ENCODE peak calls at places on chromosomes 4 and X, in five cellular contexts. One of them, this sample, is unnamed.

GRCh38 chrX:1468250-1468772 is 15.6 kb upstream of the ASMTL start:
- DNase-seq in AG09309: peak; percentile 31
- DNase-seq in endothelial cell: no peak
- DNase-seq in prostate gland: no peak
- DNase-seq in Peyer's patch: peak; percentile 46
- DNase-seq in this sample: peak; percentile 71

GRCh38 chr4:104964387-104965175 is 182.1 kb upstream of the TET2 start:
- DNase-seq in prostate gland: no peak
- DNase-seq in AG09309: no peak
- DNase-seq in Peyer's patch: no peak
- DNase-seq in endothelial cell: no peak
- DNase-seq in this sample: no peak

GRCh38 chr4:149574973-149575372 is 240.7 kb downstream of the IQCM start:
- DNase-seq in Peyer's patch: no peak
- DNase-seq in prostate gland: no peak
- DNase-seq in endothelial cell: no peak
- DNase-seq in AG09309: no peak
- DNase-seq in this sample: no peak

GRCh38 chrX:130024127-130024526 is 41.7 kb downstream of the BCORL1 start:
- DNase-seq in prostate gland: peak; percentile 50
- DNase-seq in AG09309: no peak
- DNase-seq in Peyer's patch: peak; percentile 75
- DNase-seq in endothelial cell: peak; percentile 53
- DNase-seq in this sample: peak; percentile 64

GRCh38 chr4:138522366-138522765 is 280.2 kb upstream of the SLC7A11 start:
- DNase-seq in endothelial cell: peak; percentile 11
- DNase-seq in AG09309: no peak
- DNase-seq in prostate gland: no peak
- DNase-seq in Peyer's patch: no peak
- DNase-seq in this sample: no peak

GRCh38 chr4:8400641-8401325 is 39.7 kb downstream of the ACOX3 start:
- DNase-seq in prostate gland: no peak
- DNase-seq in Peyer's patch: no peak
- DNase-seq in AG09309: no peak
- DNase-seq in endothelial cell: no peak
- DNase-seq in this sample: no peak

GRCh38 chr4:27278615-27279014 is 418.0 kb downstream of the STIM2 start:
- DNase-seq in Peyer's patch: no peak
- DNase-seq in endothelial cell: peak; percentile 63
- DNase-seq in AG09309: peak; percentile 10
- DNase-seq in prostate gland: no peak
- DNase-seq in this sample: no peak

GRCh38 chrX:41167888-41168287 is 82.6 kb downstream of the USP9X start:
- DNase-seq in Peyer's patch: no peak
- DNase-seq in endothelial cell: no peak
- DNase-seq in AG09309: no peak
- DNase-seq in prostate gland: no peak
- DNase-seq in this sample: no peak

GRCh38 chr4:139603576-139604387 is 47.8 kb upstream of the SETD7 start:
- DNase-seq in Peyer's patch: no peak
- DNase-seq in prostate gland: peak; percentile 43
- DNase-seq in AG09309: no peak
- DNase-seq in endothelial cell: peak; percentile 66
- DNase-seq in this sample: no peak
- TF ChIP-seq CTCF in Peyer's patch: peak; percentile 71
- TF ChIP-seq CTCF in prostate gland: peak; percentile 62
- TF ChIP-seq CTCF in AG09309: peak; percentile 69
- TF ChIP-seq CTCF in endothelial cell: peak; percentile 51
- TF ChIP-seq CTCF in this sample: no peak

GRCh38 chrX:53476371-53476770 is 42.2 kb upstream of the HSD17B10 start:
- DNase-seq in AG09309: peak; percentile 41
- DNase-seq in endothelial cell: no peak
- DNase-seq in Peyer's patch: no peak
- DNase-seq in prostate gland: no peak
- DNase-seq in this sample: no peak

GRCh38 chrX:53483838-53484420 is 49.8 kb upstream of the HSD17B10 start:
- DNase-seq in AG09309: peak; percentile 46
- DNase-seq in prostate gland: no peak
- DNase-seq in endothelial cell: no peak
- DNase-seq in Peyer's patch: no peak
- DNase-seq in this sample: no peak

GRCh38 chrX:53479295-53479694 is 45.1 kb upstream of the HSD17B10 start:
- DNase-seq in AG09309: no peak
- DNase-seq in prostate gland: no peak
- DNase-seq in endothelial cell: no peak
- DNase-seq in Peyer's patch: no peak
- DNase-seq in this sample: no peak

GRCh38 chrX:53481816-53482485 is 47.8 kb upstream of the HSD17B10 start:
- DNase-seq in prostate gland: peak; percentile 48
- DNase-seq in Peyer's patch: peak; percentile 43
- DNase-seq in endothelial cell: peak; percentile 47
- DNase-seq in AG09309: peak; percentile 25
- DNase-seq in this sample: peak; percentile 12

GRCh38 chrX:53481093-53481492 is 46.9 kb upstream of the HSD17B10 start:
- DNase-seq in Peyer's patch: no peak
- DNase-seq in AG09309: no peak
- DNase-seq in prostate gland: no peak
- DNase-seq in endothelial cell: peak; percentile 12
- DNase-seq in this sample: no peak
- TF ChIP-seq CTCF in Peyer's patch: peak; percentile 11
- TF ChIP-seq CTCF in AG09309: peak; percentile 48
- TF ChIP-seq CTCF in prostate gland: no peak
- TF ChIP-seq CTCF in endothelial cell: no peak
- TF ChIP-seq CTCF in this sample: no peak

GRCh38 chrX:19810809-19811208 is 76.6 kb downstream of the SH3KBP1 start:
- DNase-seq in Peyer's patch: no peak
- DNase-seq in endothelial cell: no peak
- DNase-seq in AG09309: no peak
- DNase-seq in prostate gland: no peak
- DNase-seq in this sample: no peak

GRCh38 chrX:19805054-19805690 is 82.2 kb downstream of the SH3KBP1 start:
- DNase-seq in prostate gland: no peak
- DNase-seq in endothelial cell: no peak
- DNase-seq in Peyer's patch: no peak
- DNase-seq in AG09309: no peak
- DNase-seq in this sample: no peak

GRCh38 chrX:19804168-19804567 is 83.2 kb downstream of the SH3KBP1 start:
- DNase-seq in endothelial cell: no peak
- DNase-seq in Peyer's patch: no peak
- DNase-seq in AG09309: no peak
- DNase-seq in prostate gland: no peak
- DNase-seq in this sample: no peak

GRCh38 chrX:19810370-19810769 is 77.0 kb downstream of the SH3KBP1 start:
- DNase-seq in AG09309: no peak
- DNase-seq in endothelial cell: no peak
- DNase-seq in prostate gland: no peak
- DNase-seq in Peyer's patch: no peak
- DNase-seq in this sample: no peak

DNA sequence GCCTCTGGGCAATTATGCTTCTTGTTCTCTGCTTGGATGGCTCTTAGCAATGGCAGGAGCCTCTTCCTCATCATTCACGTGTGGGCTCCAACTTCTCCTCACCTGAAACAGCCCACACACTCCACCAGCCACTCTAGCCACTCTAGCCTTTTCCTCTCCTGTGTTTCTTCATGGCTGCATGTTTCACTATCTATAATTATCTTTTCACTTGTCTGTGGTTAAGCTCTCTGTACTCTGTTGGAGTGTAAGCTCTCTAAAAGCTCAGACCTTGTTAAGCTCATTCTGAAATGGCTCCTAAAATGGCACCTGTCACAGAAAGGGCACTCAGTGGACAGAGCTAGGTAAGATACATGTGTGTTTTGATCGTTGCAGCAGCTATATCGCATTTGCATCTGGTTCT is 80.0 kb downstream of the SH3KBP1 start:
- DNase-seq in Peyer's patch: no peak
- DNase-seq in prostate gland: no peak
- DNase-seq in endothelial cell: no peak
- DNase-seq in AG09309: no peak
- DNase-seq in this sample: no peak
- TF ChIP-seq CTCF in Peyer's patch: no peak
- TF ChIP-seq CTCF in prostate gland: no peak
- TF ChIP-seq CTCF in endothelial cell: no peak
- TF ChIP-seq CTCF in AG09309: no peak
- TF ChIP-seq CTCF in this sample: no peak

DNA sequence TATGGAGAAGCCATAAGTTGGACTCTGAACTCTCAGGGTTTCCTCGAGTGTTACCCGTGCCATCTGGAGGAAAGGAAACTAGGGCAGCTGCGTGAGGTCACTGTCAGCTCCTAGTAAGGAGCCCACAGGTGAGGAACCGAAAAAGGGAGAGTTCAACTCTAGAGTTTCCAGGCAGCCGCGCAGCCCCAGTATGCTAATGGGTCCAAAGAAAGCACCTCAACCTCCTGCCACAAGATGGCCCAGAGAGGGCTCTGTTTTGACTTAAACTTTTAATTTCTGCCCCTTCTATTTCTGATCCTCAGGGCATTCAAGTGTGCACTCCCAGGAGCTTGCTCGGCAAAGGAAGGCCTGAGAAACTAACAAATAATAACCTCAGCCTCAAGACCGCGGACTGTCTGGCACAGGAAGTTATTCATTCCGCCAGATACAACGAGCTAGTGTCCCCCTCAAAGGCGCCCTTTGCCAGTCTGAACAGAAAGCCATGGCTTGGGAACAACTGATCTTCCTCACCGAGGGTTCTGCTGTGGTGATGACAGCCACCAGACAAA is 13.9 kb downstream of the SCARB2 start:
- DNase-seq in AG09309: no peak
- DNase-seq in Peyer's patch: peak; percentile 62
- DNase-seq in prostate gland: no peak
- DNase-seq in endothelial cell: no peak
- DNase-seq in this sample: peak; percentile 52
- TF ChIP-seq CTCF in AG09309: no peak
- TF ChIP-seq CTCF in Peyer's patch: peak; percentile 5
- TF ChIP-seq CTCF in prostate gland: no peak
- TF ChIP-seq CTCF in endothelial cell: no peak
- TF ChIP-seq CTCF in this sample: no peak

GRCh38 chr4:103305355-103305754 is 107.2 kb upstream of the CENPE start:
- DNase-seq in AG09309: no peak
- DNase-seq in prostate gland: no peak
- DNase-seq in endothelial cell: no peak
- DNase-seq in Peyer's patch: no peak
- DNase-seq in this sample: no peak
- TF ChIP-seq CTCF in AG09309: no peak
- TF ChIP-seq CTCF in prostate gland: no peak
- TF ChIP-seq CTCF in endothelial cell: no peak
- TF ChIP-seq CTCF in Peyer's patch: no peak
- TF ChIP-seq CTCF in this sample: no peak

DNA sequence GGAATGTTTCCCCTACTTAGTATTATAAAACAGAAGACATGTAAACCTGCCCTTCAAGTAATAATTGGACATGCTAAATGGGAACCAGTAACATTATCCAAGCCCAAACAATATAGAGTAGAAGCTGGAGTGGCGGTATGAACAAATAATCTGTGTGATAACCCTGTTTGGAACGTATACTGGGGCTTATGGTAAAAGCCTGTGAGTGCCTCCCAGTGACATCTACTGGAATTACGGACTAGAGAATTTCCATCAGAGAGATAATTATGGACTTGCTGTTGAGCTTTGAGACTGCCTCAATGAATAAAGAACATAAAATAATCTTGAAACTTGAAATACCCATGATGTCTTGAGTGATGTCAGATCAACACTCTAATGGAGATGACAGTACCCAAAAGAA is 406.3 kb upstream of the GRIA3 start:
- DNase-seq in AG09309: no peak
- DNase-seq in Peyer's patch: no peak
- DNase-seq in endothelial cell: no peak
- DNase-seq in prostate gland: no peak
- DNase-seq in this sample: no peak
- TF ChIP-seq CTCF in AG09309: no peak
- TF ChIP-seq CTCF in Peyer's patch: no peak
- TF ChIP-seq CTCF in endothelial cell: no peak
- TF ChIP-seq CTCF in prostate gland: no peak
- TF ChIP-seq CTCF in this sample: no peak

DNA sequence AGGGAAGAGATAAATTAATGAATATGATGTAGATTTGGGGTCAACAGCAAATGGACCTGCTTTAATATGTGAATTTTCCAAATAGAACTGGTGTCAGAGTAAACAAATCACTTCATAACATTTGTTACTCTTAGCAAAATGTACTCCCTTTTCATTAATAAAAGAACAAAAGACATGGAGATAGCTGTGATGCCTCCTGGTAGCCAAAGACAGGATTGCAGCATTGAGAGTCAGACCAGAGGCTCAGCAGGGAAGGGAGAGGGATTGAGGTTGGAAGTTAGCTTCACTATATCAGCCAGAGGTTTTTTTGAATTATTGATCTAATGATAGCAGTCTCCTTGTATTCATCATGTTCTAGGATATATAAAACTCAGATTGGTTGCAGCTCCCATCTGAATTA is 17.4 kb upstream of the RAB40A start:
- DNase-seq in AG09309: no peak
- DNase-seq in Peyer's patch: no peak
- DNase-seq in prostate gland: no peak
- DNase-seq in endothelial cell: no peak
- DNase-seq in this sample: no peak
- TF ChIP-seq CTCF in AG09309: no peak
- TF ChIP-seq CTCF in Peyer's patch: no peak
- TF ChIP-seq CTCF in prostate gland: no peak
- TF ChIP-seq CTCF in endothelial cell: no peak
- TF ChIP-seq CTCF in this sample: no peak

DNA sequence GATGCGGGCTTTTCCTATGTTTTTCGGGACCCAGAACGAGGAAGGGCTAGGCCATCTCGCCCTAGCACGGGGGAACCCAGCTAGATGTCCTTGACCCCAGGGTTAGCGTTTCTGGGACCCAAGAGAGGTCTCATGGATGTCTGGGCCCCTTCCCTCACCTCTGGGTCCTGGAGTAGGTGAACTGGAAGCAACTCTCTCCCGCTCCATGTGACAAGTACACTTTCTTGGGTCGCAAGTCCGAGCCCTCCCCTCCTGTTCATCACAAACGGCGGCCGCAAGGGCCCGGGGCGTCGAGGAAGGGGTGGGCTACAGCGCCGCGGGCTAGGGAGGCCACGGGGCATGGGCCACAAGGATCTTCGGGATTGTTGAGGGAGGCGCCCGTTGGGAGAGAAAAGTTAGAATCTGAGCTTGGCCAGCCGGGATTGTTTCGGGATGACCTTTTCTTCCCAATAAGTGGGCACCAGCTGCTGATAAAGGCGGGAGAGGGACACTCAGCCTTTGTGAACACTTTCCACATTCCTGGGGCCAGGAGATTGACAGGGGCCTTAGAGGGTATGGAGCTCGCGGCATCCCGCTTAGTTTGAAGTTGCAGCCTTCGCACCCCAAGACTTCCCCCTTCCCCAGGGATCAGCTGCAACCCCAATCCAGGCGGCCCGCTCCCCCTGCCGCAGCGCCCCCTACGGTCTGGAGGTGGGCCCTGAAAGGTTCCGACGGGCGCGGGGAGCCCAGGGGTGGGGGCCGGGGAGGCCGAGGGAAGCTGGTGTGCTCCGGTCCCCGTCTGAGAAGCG is 137.0 kb upstream of the ZIC3 start:
- DNase-seq in Peyer's patch: no peak
- DNase-seq in prostate gland: no peak
- DNase-seq in AG09309: no peak
- DNase-seq in endothelial cell: peak; percentile 42
- DNase-seq in this sample: no peak
- TF ChIP-seq CTCF in Peyer's patch: no peak
- TF ChIP-seq CTCF in prostate gland: no peak
- TF ChIP-seq CTCF in AG09309: no peak
- TF ChIP-seq CTCF in endothelial cell: no peak
- TF ChIP-seq CTCF in this sample: no peak

GRCh38 chr4:15756361-15756861 is 21.7 kb upstream of the CD38 start:
- DNase-seq in prostate gland: no peak
- DNase-seq in AG09309: no peak
- DNase-seq in Peyer's patch: no peak
- DNase-seq in endothelial cell: no peak
- DNase-seq in this sample: no peak
- TF ChIP-seq CTCF in prostate gland: no peak
- TF ChIP-seq CTCF in AG09309: no peak
- TF ChIP-seq CTCF in Peyer's patch: no peak
- TF ChIP-seq CTCF in endothelial cell: no peak
- TF ChIP-seq CTCF in this sample: peak; percentile 8